ENCODE peak calls at places on chromosomes 1 and 21, in eight cellular contexts. W is central memory CD8-positive, alpha-beta T cell; V is COR-L47; T is OCI-LY7; F is neural progenitor cell; Z is IMR-90; O is endodermal cell; C is CD8-positive, alpha-beta T cell. I is an unnamed sample.

GRCh38 chr1:197976368-197976767 is 59.2 kb downstream of the LHX9 start:
- DNase-seq in V (no peak), T (no peak), C (no peak), F (no peak), O (no peak), W (no peak), Z (peak; percentile 15), I (no peak)

GRCh38 chr1:86773331-86774288 is 69.2 kb downstream of the SH3GLB1 start:
- DNase-seq in T (peak; percentile 73), W (no peak), V (no peak), C (no peak), O (no peak), F (no peak), Z (peak; percentile 58), I (no peak)

GRCh38 chr1:90952906-90953305 is 68.9 kb downstream of the ZNF644 start:
- DNase-seq in V (no peak), F (no peak), C (no peak), O (no peak), Z (no peak), T (no peak), W (no peak), I (no peak)

GRCh38 chr1:41905103-41905675 is 13.5 kb downstream of the HIVEP3 start:
- DNase-seq in V (no peak), O (no peak), Z (no peak), F (no peak), T (no peak), W (no peak), C (no peak), I (no peak)

GRCh38 chr1:172278478-172278877 is 142.0 kb upstream of the C1orf105 start:
- DNase-seq in W (no peak), Z (peak; percentile 82), V (no peak), C (no peak), F (no peak), T (no peak), O (peak; percentile 53), I (no peak)

GRCh38 chr1:11417162-11417561 is 61.8 kb upstream of the DISP3 start:
- DNase-seq in C (no peak), Z (no peak), O (peak; percentile 58), W (no peak), F (no peak), V (no peak), T (no peak), I (no peak)

GRCh38 chr1:239635276-239635675 is 248.9 kb downstream of the CHRM3 start:
- DNase-seq in V (no peak), O (no peak), C (no peak), T (no peak), W (no peak), Z (no peak), F (no peak), I (no peak)

GRCh38 chr1:28078680-28079626 is 9.5 kb downstream of the EYA3 start:
- DNase-seq in Z (peak; percentile 88), T (no peak), F (no peak), V (no peak), W (no peak), O (no peak), C (no peak), I (no peak)

GRCh38 chr1:27448982-27449381 is 41.0 kb downstream of the WASF2 start:
- DNase-seq in C (no peak), F (no peak), W (no peak), Z (no peak), V (no peak), T (no peak), O (no peak), I (no peak)

GRCh38 chr1:115794976-115795375 is 26.5 kb upstream of the CASQ2 start:
- DNase-seq in C (no peak), W (no peak), F (no peak), V (no peak), Z (no peak), O (no peak), T (no peak), I (no peak)

GRCh38 chr1:240706150-240706904 is 94.4 kb upstream of the GREM2 start:
- DNase-seq in W (no peak), C (no peak), Z (peak; percentile 35), F (no peak), V (no peak), T (no peak), O (no peak), I (no peak)

GRCh38 chr21:34807881-34808568 is 139.2 kb downstream of the CLIC6 start:
- DNase-seq in T (peak; percentile 15), F (no peak), C (peak; percentile 34), O (no peak), W (no peak), V (no peak), Z (peak; percentile 94), I (peak; percentile 18)

GRCh38 chr1:6157528-6158174 is 22.5 kb downstream of the CHD5 start:
- DNase-seq in F (no peak), Z (peak; percentile 47), O (peak; percentile 83), C (no peak), T (no peak), W (no peak), V (peak; percentile 93), I (no peak)

I was measured in CD4-positive, alpha-beta T cell.